ENCODE peak calls at places on chromosomes 11 and 22, in six cellular contexts. L, T, U, X, W and N are unnamed samples.

GRCh38 chr11:93740802-93741093 is 547 bp downstream of the TAF1D start:
- DNase-seq in L (peak; percentile 89), T (no peak), U (peak; percentile 63), X (no peak), W (peak; percentile 59), N (peak; percentile 66)

GRCh38 chr22:37288521-37288920 is 6.2 kb downstream of the CYTH4 start:
- DNase-seq in L (no peak), T (no peak), U (no peak), X (no peak), W (no peak), N (no peak)

GRCh38 chr22:31238057-31238456 is 26.0 kb downstream of the LIMK2 start:
- DNase-seq in L (no peak), T (no peak), U (peak; percentile 3), X (no peak), W (no peak), N (peak; percentile 82)

GRCh38 chr11:10818594-10818993 is 9.9 kb upstream of the EIF4G2 start:
- DNase-seq in L (peak; percentile 83), T (no peak), U (peak; percentile 94), X (no peak), W (no peak), N (no peak)

GRCh38 chr11:66857234-66857926 is 516 bp downstream of the LRFN4 start:
- DNase-seq in L (peak; percentile 31), T (no peak), U (no peak), X (no peak), W (no peak), N (no peak)

GRCh38 chr11:2943711-2944118 is 14.5 kb upstream of the PHLDA2 start:
- DNase-seq in L (peak; percentile 57), T (no peak), U (no peak), X (no peak), W (no peak), N (no peak)

GRCh38 chr11:120401506-120401905 is 65.3 kb downstream of the ARHGEF12 start:
- DNase-seq in L (no peak), T (no peak), U (no peak), X (no peak), W (no peak), N (no peak)

GRCh38 chr22:48644108-48644507 is 1183.6 kb downstream of the BRD1 start:
- DNase-seq in L (peak; percentile 44), T (no peak), U (no peak), X (no peak), W (no peak), N (no peak)

GRCh38 chr11:70900540-70900939 is 351.8 kb downstream of the SHANK2 start:
- DNase-seq in L (no peak), T (no peak), U (no peak), X (no peak), W (no peak), N (no peak)

GRCh38 chr11:67267188-67268035 is 1.1 kb downstream of the GRK2 start:
- DNase-seq in L (no peak), T (no peak), U (peak; percentile 84), X (no peak), W (no peak), N (peak; percentile 91)

GRCh38 chr11:74783241-74783871 is 34.7 kb downstream of the RNF169 start:
- DNase-seq in L (peak; percentile 79), T (peak; percentile 8), U (peak; percentile 84), X (no peak), W (peak; percentile 79), N (peak; percentile 50)

GRCh38 chr11:86606849-86607481 is 65.5 kb downstream of the ME3 start:
- DNase-seq in L (peak; percentile 53), T (no peak), U (peak; percentile 48), X (no peak), W (peak; percentile 97), N (no peak)

GRCh38 chr22:40635008-40635939 is 1.2 kb downstream of the MRTFA start:
- DNase-seq in L (peak; percentile 64), T (no peak), U (no peak), X (no peak), W (peak; percentile 30), N (no peak)

GRCh38 chr22:42270178-42270511 is 308 bp downstream of the TCF20 start:
- DNase-seq in L (no peak), T (peak; percentile 2), U (peak; percentile 32), X (no peak), W (peak; percentile 21), N (no peak)

GRCh38 chr11:46389450-46390330 is 1.9 kb downstream of the CHRM4 start:
- DNase-seq in L (peak; percentile 83), T (peak; percentile 54), U (peak; percentile 75), X (no peak), W (peak; percentile 77), N (peak; percentile 53)

GRCh38 chr11:46387919-46388618 is 3.5 kb downstream of the CHRM4 start:
- DNase-seq in L (no peak), T (no peak), U (no peak), X (no peak), W (no peak), N (no peak)

GRCh38 chr11:46387456-46387855 is 4.1 kb downstream of the CHRM4 start:
- DNase-seq in L (no peak), T (no peak), U (no peak), X (no peak), W (no peak), N (no peak)

GRCh38 chr11:46390331-46391171 is 1.0 kb downstream of the CHRM4 start:
- DNase-seq in L (no peak), T (no peak), U (no peak), X (no peak), W (no peak), N (no peak)

DNA sequence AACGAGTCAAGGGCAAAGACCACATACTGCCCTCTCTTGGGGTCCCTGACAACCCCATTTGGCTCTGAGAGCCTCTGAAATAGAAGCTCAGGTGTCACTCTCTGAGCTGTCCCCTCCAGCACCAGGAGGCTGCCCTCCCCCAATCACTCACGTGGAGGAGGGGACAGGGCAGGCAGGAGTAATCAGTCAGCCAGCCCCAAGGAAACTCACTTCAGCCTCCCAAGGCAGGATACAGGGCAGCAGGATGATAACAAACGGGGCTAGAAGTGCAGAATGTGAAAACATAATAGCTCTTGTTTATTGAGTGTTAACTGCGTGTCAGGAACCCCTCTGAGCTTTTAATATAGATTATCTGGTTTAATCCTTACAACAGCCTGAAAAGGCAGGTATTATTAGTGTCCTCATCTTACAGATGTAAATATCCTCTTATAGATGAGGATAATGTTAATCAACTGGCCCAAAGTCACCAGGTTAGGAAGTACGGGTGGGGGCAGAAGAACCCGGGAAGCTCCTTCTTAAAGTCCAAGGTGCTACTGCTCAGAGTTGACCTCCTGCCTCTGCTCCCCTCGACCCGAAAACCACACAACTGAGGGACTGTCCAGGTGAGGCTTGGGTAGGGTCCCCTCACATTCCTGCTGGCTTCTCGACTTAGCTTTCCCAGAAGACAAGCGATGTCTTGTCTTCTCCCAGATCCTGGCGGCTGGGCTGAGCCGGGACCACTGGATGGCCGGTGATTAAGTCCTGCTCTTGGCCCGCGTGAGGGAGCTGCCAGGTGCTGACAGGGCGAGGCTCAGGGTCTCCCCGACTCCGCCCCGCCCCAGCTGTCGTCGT is 2.7 kb downstream of the CHRM4 start:
- DNase-seq in L (no peak), T (no peak), U (no peak), X (no peak), W (no peak), N (no peak)
- TF ChIP-seq EZH2 in L (peak; percentile 13), T (no peak), U (no peak), X (no peak), W (peak; percentile 16), N (no peak)

GRCh38 chr11:46235777-46236688 is 41.4 kb upstream of the CREB3L1 start:
- DNase-seq in L (peak; percentile 45), T (no peak), U (no peak), X (no peak), W (no peak), N (no peak)

GRCh38 chr11:46238967-46239800 is 38.3 kb upstream of the CREB3L1 start:
- DNase-seq in L (peak; percentile 92), T (peak; percentile 62), U (peak; percentile 86), X (peak; percentile 83), W (peak; percentile 87), N (peak; percentile 72)

GRCh38 chr11:46236918-46237247 is 40.6 kb upstream of the CREB3L1 start:
- DNase-seq in L (no peak), T (no peak), U (no peak), X (no peak), W (no peak), N (no peak)

GRCh38 chr11:46238078-46238966 is 39.1 kb upstream of the CREB3L1 start:
- DNase-seq in L (peak; percentile 87), T (no peak), U (no peak), X (no peak), W (peak; percentile 82), N (no peak)

DNA sequence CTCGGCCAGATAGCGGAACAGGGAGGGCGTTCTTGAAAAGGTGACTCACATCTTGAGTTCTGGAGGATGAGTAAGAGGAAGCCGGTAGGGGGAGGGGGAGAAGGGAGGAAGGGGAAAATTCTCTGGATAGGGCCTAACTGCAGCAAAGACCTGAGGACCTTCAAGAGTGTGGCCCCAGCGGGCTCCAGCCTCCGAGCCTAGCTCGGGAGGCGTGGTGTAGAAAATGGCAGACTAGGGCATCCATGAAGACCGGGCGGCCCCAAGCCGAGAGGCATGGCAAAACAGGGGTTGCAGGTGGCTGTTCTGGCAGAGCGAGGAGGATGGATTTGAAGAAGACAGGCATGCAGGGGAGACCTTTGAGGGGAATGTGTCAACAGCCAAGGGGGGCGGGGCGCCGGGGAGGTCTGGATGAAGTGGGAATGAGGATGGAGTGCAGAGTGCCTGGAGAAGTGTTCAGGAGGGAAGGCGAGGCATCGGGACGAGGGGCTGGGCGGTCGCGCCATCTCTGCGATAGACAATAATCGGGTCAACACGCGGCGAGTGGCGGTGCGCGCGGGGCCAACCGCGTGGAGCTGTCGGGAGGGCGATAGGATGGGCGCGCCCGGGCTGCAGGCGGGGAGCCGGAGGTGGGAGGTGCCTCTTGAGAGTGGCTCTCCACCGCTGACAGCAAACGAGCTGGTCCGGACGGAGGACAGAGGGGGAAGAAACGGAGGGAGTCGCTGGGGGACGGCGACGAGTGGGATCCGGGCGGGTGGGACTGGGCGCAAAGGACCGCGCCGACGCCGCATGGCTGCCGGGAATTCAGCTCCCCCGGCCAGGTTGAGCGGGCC is 40.0 kb upstream of the CREB3L1 start:
- DNase-seq in L (peak; percentile 94), T (peak; percentile 86), U (peak; percentile 83), X (peak; percentile 61), W (peak; percentile 80), N (no peak)
- H3K27me3 ChIP-seq in L (no peaks in the 10 kb centered on the region), T (no peaks in the 10 kb centered on the region), U (no peaks in the 10 kb centered on the region), X (peaks cover 4% of the 10 kb centered on the region), W (peaks cover 8% of the 10 kb centered on the region), N (peaks cover 18% of the 10 kb centered on the region)

DNA sequence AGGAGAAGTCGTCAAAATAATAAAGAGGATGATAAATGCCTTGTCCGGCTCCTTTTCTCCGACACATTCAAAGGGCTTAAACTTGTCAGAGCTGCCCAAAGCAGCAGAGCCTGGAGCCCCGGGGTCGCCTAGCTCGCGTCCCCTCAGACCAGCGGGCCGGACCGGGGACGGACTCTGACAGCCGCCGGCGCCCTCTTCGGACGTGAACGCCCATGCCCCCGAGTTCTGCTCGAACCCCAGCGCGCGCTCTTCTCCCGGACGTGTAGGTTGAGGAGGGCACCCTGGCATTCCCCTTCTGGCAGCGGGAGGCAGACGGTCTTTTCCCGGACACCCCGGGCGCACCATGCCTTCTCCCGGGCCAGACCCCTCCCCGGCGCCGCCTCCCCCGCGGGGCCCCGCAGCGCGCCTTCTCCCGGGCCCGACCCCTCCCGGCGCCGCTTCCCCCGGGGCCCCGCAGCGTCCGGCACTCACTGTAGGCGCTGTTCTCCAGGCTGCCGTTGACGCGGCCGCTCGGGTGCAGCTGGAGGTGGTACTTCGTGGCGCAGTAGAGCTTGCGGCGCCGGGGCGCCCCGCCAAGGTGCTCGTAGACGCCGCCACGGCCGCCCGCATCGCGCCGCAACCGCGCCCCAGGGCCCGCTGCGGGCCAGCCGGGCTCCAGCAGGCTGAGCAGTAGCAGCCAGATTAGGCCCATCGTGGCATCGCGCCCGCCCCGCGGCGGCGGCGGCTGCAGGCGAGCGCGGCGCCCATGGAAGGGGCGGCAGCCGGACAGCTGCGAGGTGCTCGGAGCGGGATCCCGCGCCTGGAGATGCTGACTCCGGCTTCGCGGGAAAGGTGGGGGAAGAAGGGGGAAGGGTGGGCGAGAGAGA is 740 bp downstream of the FGF3 start:
- DNase-seq in L (no peak), T (no peak), U (no peak), X (no peak), W (no peak), N (no peak)
- TF ChIP-seq EZH2 in L (no peak), T (no peak), U (peak; percentile 79), X (peak; percentile 86), W (no peak), N (no peak)

GRCh38 chr11:17478064-17478463 is 1.4 kb upstream of the ABCC8 start:
- DNase-seq in L (peak; percentile 8), T (no peak), U (no peak), X (no peak), W (no peak), N (no peak)
- H3K27me3 ChIP-seq in L (peaks cover 46% of the 10 kb centered on the region), T (no peaks in the 10 kb centered on the region), U (peaks cover 41% of the 10 kb centered on the region), X (peaks cover 32% of the 10 kb centered on the region), W (peaks cover 48% of the 10 kb centered on the region), N (peaks cover 29% of the 10 kb centered on the region)